ENCODE peak calls at places on chromosomes 4 and X, in four cellular contexts. One of them, this sample, is unnamed.

GRCh38 chrX:72498782-72499181 is 73.9 kb downstream of the HDAC8 start:
- DNase-seq in WTC11: peak
- DNase-seq in bronchial epithelial cell: peak
- DNase-seq in activated naive CD8-positive, alpha-beta T cell treated with anti-CD3 and anti-CD28 coated beads, Interleukin-2, amount 50 U/mL, for 16 hours: no peak
- DNase-seq in this sample: no peak

GRCh38 chr4:100742045-100742444 is 224.2 kb upstream of the EMCN start:
- DNase-seq in WTC11: no peak
- DNase-seq in bronchial epithelial cell: peak
- DNase-seq in activated naive CD8-positive, alpha-beta T cell treated with anti-CD3 and anti-CD28 coated beads, Interleukin-2, amount 50 U/mL, for 16 hours: no peak
- DNase-seq in this sample: no peak

GRCh38 chrX:110938977-110939732 is 143.5 kb upstream of the CHRDL1 start:
- DNase-seq in WTC11: no peak
- DNase-seq in bronchial epithelial cell: no peak
- DNase-seq in activated naive CD8-positive, alpha-beta T cell treated with anti-CD3 and anti-CD28 coated beads, Interleukin-2, amount 50 U/mL, for 16 hours: no peak
- DNase-seq in this sample: no peak

GRCh38 chrX:10474510-10474909 is 145.9 kb downstream of the MID1 start:
- DNase-seq in WTC11: no peak
- DNase-seq in bronchial epithelial cell: no peak
- DNase-seq in activated naive CD8-positive, alpha-beta T cell treated with anti-CD3 and anti-CD28 coated beads, Interleukin-2, amount 50 U/mL, for 16 hours: no peak
- DNase-seq in this sample: no peak

GRCh38 chrX:124344246-124344645 is 2.1 kb upstream of the SH2D1A start:
- DNase-seq in WTC11: no peak
- DNase-seq in bronchial epithelial cell: no peak
- DNase-seq in activated naive CD8-positive, alpha-beta T cell treated with anti-CD3 and anti-CD28 coated beads, Interleukin-2, amount 50 U/mL, for 16 hours: no peak
- DNase-seq in this sample: no peak

GRCh38 chrX:30653415-30654131 is at the start of gene GK:
- DNase-seq in WTC11: peak
- DNase-seq in bronchial epithelial cell: no peak
- DNase-seq in activated naive CD8-positive, alpha-beta T cell treated with anti-CD3 and anti-CD28 coated beads, Interleukin-2, amount 50 U/mL, for 16 hours: no peak
- DNase-seq in this sample: no peak

GRCh38 chrX:71543316-71543715 is 10.4 kb downstream of the OGT start:
- DNase-seq in WTC11: no peak
- DNase-seq in bronchial epithelial cell: peak
- DNase-seq in activated naive CD8-positive, alpha-beta T cell treated with anti-CD3 and anti-CD28 coated beads, Interleukin-2, amount 50 U/mL, for 16 hours: no peak
- DNase-seq in this sample: no peak

GRCh38 chr4:162015090-162015489 is 148.7 kb downstream of the FSTL5 start:
- DNase-seq in WTC11: no peak
- DNase-seq in bronchial epithelial cell: no peak
- DNase-seq in activated naive CD8-positive, alpha-beta T cell treated with anti-CD3 and anti-CD28 coated beads, Interleukin-2, amount 50 U/mL, for 16 hours: no peak
- DNase-seq in this sample: peak

GRCh38 chr4:107825072-107825789 is 499 bp downstream of the SGMS2 start:
- DNase-seq in WTC11: peak
- DNase-seq in bronchial epithelial cell: peak
- DNase-seq in activated naive CD8-positive, alpha-beta T cell treated with anti-CD3 and anti-CD28 coated beads, Interleukin-2, amount 50 U/mL, for 16 hours: no peak
- DNase-seq in this sample: no peak

GRCh38 chr4:139243448-139244365 is 36.3 kb downstream of the MGARP start:
- DNase-seq in WTC11: no peak
- DNase-seq in bronchial epithelial cell: peak
- DNase-seq in activated naive CD8-positive, alpha-beta T cell treated with anti-CD3 and anti-CD28 coated beads, Interleukin-2, amount 50 U/mL, for 16 hours: no peak
- DNase-seq in this sample: peak

GRCh38 chr4:139959398-139959797 is 194.6 kb downstream of the MAML3 start:
- DNase-seq in WTC11: no peak
- DNase-seq in bronchial epithelial cell: no peak
- DNase-seq in activated naive CD8-positive, alpha-beta T cell treated with anti-CD3 and anti-CD28 coated beads, Interleukin-2, amount 50 U/mL, for 16 hours: no peak
- DNase-seq in this sample: no peak

GRCh38 chr4:31844350-31844749 is 1124.2 kb downstream of the PCDH7 start:
- DNase-seq in WTC11: no peak
- DNase-seq in bronchial epithelial cell: no peak
- DNase-seq in activated naive CD8-positive, alpha-beta T cell treated with anti-CD3 and anti-CD28 coated beads, Interleukin-2, amount 50 U/mL, for 16 hours: no peak
- DNase-seq in this sample: no peak

GRCh38 chrX:45006002-45006800 is 133.2 kb downstream of the KDM6A start:
- DNase-seq in WTC11: no peak
- DNase-seq in bronchial epithelial cell: peak
- DNase-seq in activated naive CD8-positive, alpha-beta T cell treated with anti-CD3 and anti-CD28 coated beads, Interleukin-2, amount 50 U/mL, for 16 hours: no peak
- DNase-seq in this sample: no peak

GRCh38 chr4:147984065-147984777 is 252.3 kb downstream of the ARHGAP10 start:
- DNase-seq in WTC11: peak
- DNase-seq in bronchial epithelial cell: peak
- DNase-seq in activated naive CD8-positive, alpha-beta T cell treated with anti-CD3 and anti-CD28 coated beads, Interleukin-2, amount 50 U/mL, for 16 hours: no peak
- DNase-seq in this sample: no peak

GRCh38 chrX:93932471-93933220 is 258.6 kb downstream of the FAM133A start:
- DNase-seq in WTC11: no peak
- DNase-seq in bronchial epithelial cell: no peak
- DNase-seq in activated naive CD8-positive, alpha-beta T cell treated with anti-CD3 and anti-CD28 coated beads, Interleukin-2, amount 50 U/mL, for 16 hours: no peak
- DNase-seq in this sample: no peak

GRCh38 chrX:77447339-77448149 is at the start of gene FGF16:
- DNase-seq in WTC11: peak
- DNase-seq in bronchial epithelial cell: no peak
- DNase-seq in activated naive CD8-positive, alpha-beta T cell treated with anti-CD3 and anti-CD28 coated beads, Interleukin-2, amount 50 U/mL, for 16 hours: no peak
- DNase-seq in this sample: no peak

GRCh38 chrX:121221321-121221977 is 174.0 kb downstream of the GLUD2 start:
- DNase-seq in WTC11: no peak
- DNase-seq in bronchial epithelial cell: no peak
- DNase-seq in activated naive CD8-positive, alpha-beta T cell treated with anti-CD3 and anti-CD28 coated beads, Interleukin-2, amount 50 U/mL, for 16 hours: no peak
- DNase-seq in this sample: no peak

GRCh38 chr4:127788517-127788916 is 6.4 kb downstream of the HSPA4L start:
- DNase-seq in WTC11: no peak
- DNase-seq in bronchial epithelial cell: peak
- DNase-seq in activated naive CD8-positive, alpha-beta T cell treated with anti-CD3 and anti-CD28 coated beads, Interleukin-2, amount 50 U/mL, for 16 hours: no peak
- DNase-seq in this sample: no peak

GRCh38 chrX:111180750-111181240 is 84.8 kb downstream of the PAK3 start:
- DNase-seq in WTC11: no peak
- DNase-seq in bronchial epithelial cell: no peak
- DNase-seq in activated naive CD8-positive, alpha-beta T cell treated with anti-CD3 and anti-CD28 coated beads, Interleukin-2, amount 50 U/mL, for 16 hours: no peak
- DNase-seq in this sample: no peak

GRCh38 chr4:75502671-75503070 is 11.5 kb downstream of the RCHY1 start:
- DNase-seq in WTC11: no peak
- DNase-seq in bronchial epithelial cell: no peak
- DNase-seq in activated naive CD8-positive, alpha-beta T cell treated with anti-CD3 and anti-CD28 coated beads, Interleukin-2, amount 50 U/mL, for 16 hours: no peak
- DNase-seq in this sample: no peak

GRCh38 chr4:7860600-7861158 is 79.0 kb downstream of the AFAP1 start:
- DNase-seq in WTC11: peak
- DNase-seq in bronchial epithelial cell: no peak
- DNase-seq in activated naive CD8-positive, alpha-beta T cell treated with anti-CD3 and anti-CD28 coated beads, Interleukin-2, amount 50 U/mL, for 16 hours: no peak
- DNase-seq in this sample: no peak

GRCh38 chr4:87093443-87094123 is 126.8 kb downstream of the KLHL8 start:
- DNase-seq in WTC11: peak
- DNase-seq in bronchial epithelial cell: peak
- DNase-seq in activated naive CD8-positive, alpha-beta T cell treated with anti-CD3 and anti-CD28 coated beads, Interleukin-2, amount 50 U/mL, for 16 hours: no peak
- DNase-seq in this sample: no peak

GRCh38 chr4:76704133-76704881 is 193.6 kb downstream of the SOWAHB start:
- DNase-seq in WTC11: no peak
- DNase-seq in bronchial epithelial cell: peak
- DNase-seq in activated naive CD8-positive, alpha-beta T cell treated with anti-CD3 and anti-CD28 coated beads, Interleukin-2, amount 50 U/mL, for 16 hours: no peak
- DNase-seq in this sample: no peak

GRCh38 chr4:75547647-75548387 is 8.0 kb upstream of the ODAPH start:
- DNase-seq in WTC11: no peak
- DNase-seq in bronchial epithelial cell: no peak
- DNase-seq in activated naive CD8-positive, alpha-beta T cell treated with anti-CD3 and anti-CD28 coated beads, Interleukin-2, amount 50 U/mL, for 16 hours: no peak
- DNase-seq in this sample: no peak

GRCh38 chrX:73214366-73215094 is at the start of gene NAP1L2:
- DNase-seq in WTC11: peak
- DNase-seq in bronchial epithelial cell: peak
- DNase-seq in activated naive CD8-positive, alpha-beta T cell treated with anti-CD3 and anti-CD28 coated beads, Interleukin-2, amount 50 U/mL, for 16 hours: no peak
- DNase-seq in this sample: no peak

GRCh38 chrX:37755073-37755472 is 24.8 kb upstream of the CYBB start:
- DNase-seq in WTC11: no peak
- DNase-seq in bronchial epithelial cell: no peak
- DNase-seq in activated naive CD8-positive, alpha-beta T cell treated with anti-CD3 and anti-CD28 coated beads, Interleukin-2, amount 50 U/mL, for 16 hours: no peak
- DNase-seq in this sample: no peak

GRCh38 chr4:19187104-19187503 is 1064.6 kb upstream of the SLIT2 start:
- DNase-seq in WTC11: no peak
- DNase-seq in bronchial epithelial cell: no peak
- DNase-seq in activated naive CD8-positive, alpha-beta T cell treated with anti-CD3 and anti-CD28 coated beads, Interleukin-2, amount 50 U/mL, for 16 hours: no peak
- DNase-seq in this sample: no peak

GRCh38 chrX:108415146-108415545 is 23.1 kb downstream of the COL4A6 start:
- DNase-seq in WTC11: no peak
- DNase-seq in bronchial epithelial cell: peak
- DNase-seq in activated naive CD8-positive, alpha-beta T cell treated with anti-CD3 and anti-CD28 coated beads, Interleukin-2, amount 50 U/mL, for 16 hours: no peak
- DNase-seq in this sample: no peak

GRCh38 chr4:11471613-11472012 is 42.9 kb upstream of the HS3ST1 start:
- DNase-seq in WTC11: no peak
- DNase-seq in bronchial epithelial cell: peak
- DNase-seq in activated naive CD8-positive, alpha-beta T cell treated with anti-CD3 and anti-CD28 coated beads, Interleukin-2, amount 50 U/mL, for 16 hours: peak
- DNase-seq in this sample: no peak

GRCh38 chr4:18859468-18859867 is 837.9 kb upstream of the LCORL start:
- DNase-seq in WTC11: no peak
- DNase-seq in bronchial epithelial cell: no peak
- DNase-seq in activated naive CD8-positive, alpha-beta T cell treated with anti-CD3 and anti-CD28 coated beads, Interleukin-2, amount 50 U/mL, for 16 hours: no peak
- DNase-seq in this sample: no peak

GRCh38 chr4:100780126-100780525 is 262.3 kb upstream of the EMCN start:
- DNase-seq in WTC11: no peak
- DNase-seq in bronchial epithelial cell: no peak
- DNase-seq in activated naive CD8-positive, alpha-beta T cell treated with anti-CD3 and anti-CD28 coated beads, Interleukin-2, amount 50 U/mL, for 16 hours: no peak
- DNase-seq in this sample: no peak

GRCh38 chrX:109847257-109848187 is 114.5 kb upstream of the ACSL4 start:
- DNase-seq in WTC11: no peak
- DNase-seq in bronchial epithelial cell: peak
- DNase-seq in activated naive CD8-positive, alpha-beta T cell treated with anti-CD3 and anti-CD28 coated beads, Interleukin-2, amount 50 U/mL, for 16 hours: no peak
- DNase-seq in this sample: peak

GRCh38 chrX:10166731-10167149 is 10.0 kb downstream of the CLCN4 start:
- DNase-seq in WTC11: no peak
- DNase-seq in bronchial epithelial cell: no peak
- DNase-seq in activated naive CD8-positive, alpha-beta T cell treated with anti-CD3 and anti-CD28 coated beads, Interleukin-2, amount 50 U/mL, for 16 hours: no peak
- DNase-seq in this sample: no peak